ENCODE peak calls at places on chromosomes 7 and 10, in six cellular contexts. W, T, P, O, K and I are unnamed samples.

GRCh38 chr7:129886818-129887186 is 66.0 kb downstream of the UBE2H start:
- DNase-seq in K (no peak), O (no peak), P (no peak), T (no peak), W (no peak), I (no peak)

GRCh38 chr7:110645616-110646015 is 445.3 kb upstream of the LRRN3 start:
- DNase-seq in P (no peak), O (no peak), T (no peak), W (no peak), K (no peak), I (no peak)

GRCh38 chr10:17238445-17239275 is 10.6 kb downstream of the VIM start:
- DNase-seq in W (no peak), K (no peak), O (no peak), T (peak; percentile 80), P (no peak), I (no peak)

GRCh38 chr7:76071316-76072242 is 23.7 kb downstream of the MDH2 start:
- DNase-seq in P (no peak), T (peak; percentile 44), K (no peak), O (peak; percentile 12), W (no peak), I (no peak)

GRCh38 chr7:135512135-135512887 is 2.4 kb upstream of the CNOT4 start:
- DNase-seq in P (peak; percentile 78), O (peak; percentile 69), W (peak; percentile 69), T (peak; percentile 52), K (peak; percentile 75), I (peak; percentile 37)

GRCh38 chr10:11345224-11346054 is 266.0 kb downstream of the USP6NL start:
- DNase-seq in T (no peak), W (no peak), P (peak; percentile 4), K (no peak), O (no peak), I (peak; percentile 27)

GRCh38 chr10:96502561-96503267 is 11.0 kb downstream of the TLL2 start:
- DNase-seq in K (no peak), P (no peak), W (no peak), T (no peak), O (no peak), I (no peak)

GRCh38 chr10:102068216-102068615 is 3.1 kb downstream of the HPS6 start:
- DNase-seq in P (no peak), K (no peak), O (no peak), W (no peak), T (no peak), I (no peak)

GRCh38 chr10:48804740-48805182 is 120.1 kb downstream of the WDFY4 start:
- DNase-seq in W (no peak), T (no peak), K (no peak), O (no peak), P (peak; percentile 56), I (peak; percentile 67)

GRCh38 chr10:77442790-77443189 is 194.8 kb downstream of the KCNMA1 start:
- DNase-seq in O (no peak), W (no peak), T (no peak), P (no peak), K (no peak), I (no peak)

GRCh38 chr7:157854066-157854891 is 517.5 kb downstream of the DNAJB6 start:
- DNase-seq in T (no peak), P (peak; percentile 26), K (no peak), W (no peak), O (no peak), I (no peak)

GRCh38 chr10:73793456-73793855 is 8.1 kb downstream of the ZSWIM8 start:
- DNase-seq in O (no peak), T (no peak), K (no peak), W (no peak), P (no peak), I (no peak)
- TF ChIP-seq BHLHE40 in O (no peak), T (no peak), K (no peak), W (no peak), P (no peak), I (no peak)

DNA sequence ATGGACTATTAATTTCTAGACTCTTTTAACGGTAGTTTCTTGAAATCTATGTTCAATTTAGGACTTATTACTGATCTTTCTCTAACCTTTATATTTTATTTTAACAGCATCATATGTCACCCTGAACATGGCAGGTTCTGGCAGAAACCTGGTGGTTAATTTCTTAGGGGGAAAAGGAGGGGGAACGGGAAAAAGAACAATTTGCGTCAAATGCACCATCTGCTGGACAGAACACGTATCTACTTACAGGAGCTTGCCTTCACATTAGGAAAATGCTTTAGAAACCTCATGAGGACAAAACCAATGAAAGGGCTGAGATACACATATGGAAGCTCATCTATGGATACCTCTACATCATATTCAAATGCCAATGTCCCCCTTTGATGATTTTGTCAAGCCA is 171.3 kb downstream of the GRM3 start:
- DNase-seq in K (peak; percentile 32), P (peak; percentile 20), T (no peak), O (peak; percentile 52), W (no peak), I (no peak)
- TF ChIP-seq BHLHE40 in K (no peak), P (no peak), T (no peak), O (no peak), W (no peak), I (no peak)

GRCh38 chr7:1339611-1340010 is 106.9 kb downstream of the UNCX start:
- DNase-seq in K (no peak), W (no peak), O (no peak), T (no peak), P (no peak), I (no peak)
- TF ChIP-seq BHLHE40 in K (no peak), W (no peak), O (no peak), T (no peak), P (no peak), I (no peak)

GRCh38 chr10:30036341-30036740 is 23.0 kb downstream of the JCAD start:
- DNase-seq in T (peak; percentile 40), W (no peak), P (no peak), K (no peak), O (no peak), I (no peak)
- TF ChIP-seq BHLHE40 in T (no peak), W (no peak), P (no peak), K (no peak), O (no peak), I (no peak)

GRCh38 chr7:124996778-124997177 is 67.2 kb upstream of the POT1 start:
- DNase-seq in O (no peak), T (no peak), P (peak; percentile 9), K (no peak), W (no peak), I (no peak)

GRCh38 chr7:124989911-124990310 is 60.3 kb upstream of the POT1 start:
- DNase-seq in T (peak; percentile 72), K (no peak), O (no peak), P (no peak), W (no peak), I (no peak)

GRCh38 chr7:124992881-124993562 is 63.4 kb upstream of the POT1 start:
- DNase-seq in P (no peak), W (peak; percentile 6), K (peak; percentile 19), O (no peak), T (peak; percentile 92), I (no peak)
- TF ChIP-seq BHLHE40 in P (no peak), W (no peak), K (no peak), O (no peak), T (peak; percentile 41), I (no peak)

GRCh38 chr10:81865581-81865980 is 9.4 kb upstream of the NRG3 start:
- DNase-seq in W (no peak), P (no peak), O (no peak), K (no peak), T (no peak), I (no peak)
- TF ChIP-seq BHLHE40 in W (no peak), P (no peak), O (no peak), K (no peak), T (no peak), I (no peak)

GRCh38 chr10:119025776-119026175 is 3.7 kb upstream of the NANOS1 start:
- DNase-seq in T (no peak), O (no peak), K (no peak), W (no peak), P (no peak), I (no peak)

GRCh38 chr10:119026301-119027110 is 3.0 kb upstream of the NANOS1 start:
- DNase-seq in W (no peak), O (no peak), T (no peak), K (no peak), P (no peak), I (no peak)

GRCh38 chr10:119024882-119025281 is 4.6 kb upstream of the NANOS1 start:
- DNase-seq in P (no peak), K (no peak), T (no peak), W (no peak), O (no peak), I (no peak)

GRCh38 chr10:119023553-119023868 is 6.0 kb upstream of the NANOS1 start:
- DNase-seq in T (no peak), O (no peak), K (no peak), W (no peak), P (no peak), I (no peak)

DNA sequence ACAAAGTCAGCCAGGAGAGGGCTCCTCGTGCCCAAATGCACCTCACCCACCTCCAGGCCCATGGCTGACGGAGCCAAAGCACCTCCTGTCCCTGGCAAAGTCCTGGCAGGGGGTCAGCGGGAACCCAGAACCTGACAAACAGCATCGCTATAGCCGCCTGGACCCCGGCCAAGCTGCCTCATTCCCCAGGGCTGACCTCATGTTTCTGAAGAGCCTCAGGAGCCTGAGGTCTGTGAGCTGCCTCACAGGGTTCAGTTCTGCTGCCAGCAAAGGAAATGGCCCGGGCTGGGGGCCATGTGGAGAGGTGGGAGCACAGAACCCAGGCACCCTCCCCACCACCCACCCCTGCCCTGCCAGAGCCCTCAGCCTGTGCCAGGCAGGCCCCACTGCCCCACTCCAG is 4.2 kb upstream of the NANOS1 start:
- DNase-seq in W (no peak), O (no peak), T (peak; percentile 64), P (peak; percentile 40), K (no peak), I (no peak)
- TF ChIP-seq BHLHE40 in W (no peak), O (no peak), T (no peak), P (no peak), K (no peak), I (no peak)

GRCh38 chr7:31735991-31736982 is 49.3 kb downstream of the PPP1R17 start:
- DNase-seq in K (peak; percentile 67), P (peak; percentile 52), O (peak; percentile 74), W (peak; percentile 45), T (peak; percentile 51), I (no peak)

GRCh38 chr7:31729195-31729804 is 42.3 kb downstream of the PPP1R17 start:
- DNase-seq in W (no peak), O (no peak), P (no peak), K (no peak), T (no peak), I (no peak)

GRCh38 chr7:31734456-31734855 is 47.4 kb downstream of the PPP1R17 start:
- DNase-seq in O (no peak), W (no peak), T (peak; percentile 23), K (no peak), P (no peak), I (no peak)
- TF ChIP-seq BHLHE40 in O (no peak), W (no peak), T (no peak), K (no peak), P (no peak), I (no peak)